ENCODE peak calls at places on chromosomes 12 and 14, in four cellular contexts. P is lower lobe of right lung, J is tibial artery, L is ascending aorta. M is an unnamed sample.

GRCh38 chr14:55383541-55384140 is 28.0 kb downstream of the ATG14 start:
- DNase-seq in L (no peak), P (no peak), J (no peak), M (no peak)

GRCh38 chr12:115870021-115870420 is 407.5 kb downstream of the MED13L start:
- DNase-seq in P (no peak), L (no peak), J (no peak), M (no peak)

GRCh38 chr12:110079477-110080400 is 31.4 kb upstream of the C12orf76 start:
- DNase-seq in L (no peak), J (peak), P (peak), M (no peak)

GRCh38 chr12:29428630-29429029 is 47.7 kb upstream of the ERGIC2 start:
- DNase-seq in J (no peak), P (no peak), L (no peak), M (no peak)

GRCh38 chr12:78406776-78407335 is 457.7 kb upstream of the SYT1 start:
- DNase-seq in P (no peak), J (no peak), L (no peak), M (no peak)

GRCh38 chr12:40016960-40017359 is 88.9 kb downstream of the SLC2A13 start:
- DNase-seq in L (no peak), P (no peak), J (no peak), M (no peak)

GRCh38 chr14:96279564-96279963 is 23.6 kb downstream of the BDKRB1 start:
- DNase-seq in J (no peak), L (no peak), P (no peak), M (no peak)

GRCh38 chr12:45509187-45509586 is 220.3 kb upstream of the ARID2 start:
- DNase-seq in P (no peak), L (no peak), J (no peak), M (no peak)

GRCh38 chr12:27970391-27970980 is 2.0 kb downstream of the PTHLH start:
- DNase-seq in L (no peak), P (no peak), J (peak), M (peak)

GRCh38 chr14:104735830-104736642 is 12.0 kb downstream of the ADSS1 start:
- DNase-seq in J (peak), P (peak), L (peak), M (no peak)

GRCh38 chr12:69821441-69822204 is 3.4 kb upstream of the MYRFL start:
- DNase-seq in L (no peak), J (no peak), P (no peak), M (no peak)

GRCh38 chr12:29131539-29131938 is 17.5 kb upstream of the FAR2 start:
- DNase-seq in J (no peak), L (no peak), P (no peak), M (no peak)

GRCh38 chr12:9363145-9363544 is 154.9 kb upstream of the PZP start:
- DNase-seq in J (no peak), P (no peak), L (no peak), M (no peak)

GRCh38 chr14:105411017-105411941 is 8.3 kb upstream of the MTA1 start:
- DNase-seq in J (no peak), L (no peak), P (peak), M (no peak)

GRCh38 chr12:12560587-12561304 is 1.9 kb downstream of the DUSP16 start:
- DNase-seq in L (no peak), J (peak), P (no peak), M (no peak)

GRCh38 chr12:48681416-48681737 is 661 bp downstream of the KANSL2 start:
- DNase-seq in L (no peak), J (no peak), P (no peak), M (no peak)

GRCh38 chr12:93876360-93876759 is 199.2 kb downstream of the CRADD start:
- DNase-seq in J (no peak), P (no peak), L (no peak), M (no peak)

GRCh38 chr12:85138833-85139232 is 102.7 kb downstream of the LRRIQ1 start:
- DNase-seq in P (no peak), J (no peak), L (no peak), M (no peak)

GRCh38 chr14:84493779-84494178 is 1036.2 kb upstream of the FLRT2 start:
- DNase-seq in J (no peak), L (no peak), P (no peak), M (no peak)
- TF ChIP-seq CTCF in J (no peak), L (no peak), P (no peak), M (no peak)

DNA sequence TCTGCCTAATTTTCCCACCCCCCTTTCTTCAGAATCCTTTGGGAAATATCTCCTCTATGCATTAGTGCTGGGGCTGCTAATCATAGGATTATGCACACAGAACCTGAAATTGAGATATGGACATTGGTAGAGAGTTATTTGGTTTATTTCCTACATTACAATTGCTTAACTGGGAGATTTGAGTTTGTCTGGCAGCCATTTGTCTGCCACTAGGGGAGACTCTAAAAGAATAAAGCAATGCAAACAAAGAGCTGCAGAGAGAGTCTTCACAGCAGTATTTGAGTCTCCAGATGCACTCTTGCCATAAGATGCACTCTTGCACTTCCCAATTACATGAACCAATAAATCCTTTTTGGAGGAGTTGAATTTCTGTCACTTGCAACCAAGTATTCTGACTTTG is 12.0 kb upstream of the PCNX4 start:
- DNase-seq in J (no peak), P (no peak), L (no peak), M (no peak)
- TF ChIP-seq CTCF in J (no peak), P (no peak), L (no peak), M (peak)

GRCh38 chr12:60257063-60257462 is 661.2 kb downstream of the SLC16A7 start:
- DNase-seq in L (no peak), J (no peak), P (no peak), M (no peak)
- TF ChIP-seq CTCF in L (no peak), J (no peak), P (no peak), M (peak)

GRCh38 chr12:130754234-130755001 is 38.3 kb upstream of the RIMBP2 start:
- DNase-seq in P (no peak), J (no peak), L (no peak), M (no peak)
- TF ChIP-seq CTCF in P (no peak), J (no peak), L (no peak), M (no peak)

DNA sequence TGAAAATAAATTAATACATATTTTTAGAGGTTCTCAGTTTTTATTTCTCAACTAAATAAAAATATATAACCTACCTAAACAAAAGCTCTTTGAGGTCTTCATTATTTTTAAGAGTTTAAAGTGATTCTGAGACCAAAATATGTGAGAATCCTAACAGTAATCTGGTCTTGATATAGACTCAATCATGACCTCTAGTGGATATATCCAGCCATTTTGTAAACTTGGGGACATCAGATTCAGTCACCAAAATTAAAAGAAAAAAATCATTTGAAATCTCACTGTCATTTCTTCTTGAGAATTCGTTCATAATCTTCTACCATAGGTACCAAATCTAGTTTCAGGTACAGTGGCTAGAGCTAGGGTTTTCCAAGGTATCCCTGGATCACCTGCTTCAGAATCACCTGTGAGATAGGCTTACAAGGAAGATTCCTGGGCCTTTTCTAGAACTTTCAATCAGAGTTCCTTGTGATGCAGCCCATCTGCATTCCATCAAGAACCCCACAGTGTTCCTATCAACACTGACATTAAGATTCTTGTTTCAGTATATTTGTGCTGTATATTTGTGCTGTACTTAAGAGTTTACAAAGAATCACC is 214.9 kb downstream of the ADAMTS20 start:
- DNase-seq in J (no peak), L (no peak), P (no peak), M (no peak)
- TF ChIP-seq CTCF in J (peak), L (no peak), P (peak), M (peak)

GRCh38 chr14:74503256-74503972 is 9.8 kb downstream of the ISCA2 start:
- DNase-seq in P (no peak), J (peak), L (no peak), M (no peak)

GRCh38 chr14:74501691-74502090 is 8.1 kb downstream of the ISCA2 start:
- DNase-seq in J (no peak), L (no peak), P (no peak), M (no peak)

GRCh38 chr14:74501135-74501614 is 7.6 kb downstream of the ISCA2 start:
- DNase-seq in J (peak), L (no peak), P (peak), M (no peak)

GRCh38 chr14:74503973-74504335 is 10.4 kb downstream of the ISCA2 start:
- DNase-seq in P (no peak), J (no peak), L (no peak), M (no peak)

GRCh38 chr14:74502236-74503019 is 8.9 kb downstream of the ISCA2 start:
- DNase-seq in L (no peak), J (peak), P (no peak), M (no peak)
- TF ChIP-seq CTCF in L (peak), J (peak), P (peak), M (peak)